ENCODE peak calls at places on chromosomes 5 and 9, in seven cellular contexts. Y, Z, W, E, J, T and G are unnamed samples.

GRCh38 chr9:87671925-87672324 is 54.0 kb upstream of the CTSL start:
- DNase-seq in W (no peak), Y (no peak), J (no peak), E (no peak), T (no peak), Z (no peak), G (no peak)

GRCh38 chr5:98482321-98483111 is 290.9 kb upstream of the RGMB start:
- DNase-seq in W (no peak), Z (no peak), J (no peak), T (no peak), E (no peak), Y (no peak), G (no peak)

GRCh38 chr9:33151007-33151557 is 16.1 kb downstream of the B4GALT1 start:
- DNase-seq in J (no peak), E (peak), Y (no peak), W (peak), Z (peak), T (peak), G (no peak)

GRCh38 chr9:126419475-126419874 is 92.8 kb downstream of the MVB12B start:
- DNase-seq in Y (no peak), T (no peak), W (peak), Z (no peak), E (no peak), J (no peak), G (no peak)

GRCh38 chr9:124784503-124784902 is 7.6 kb downstream of the OLFML2A start:
- DNase-seq in W (no peak), E (no peak), Z (no peak), Y (no peak), J (no peak), T (no peak), G (no peak)

GRCh38 chr9:19085295-19085694 is 17.4 kb downstream of the HAUS6 start:
- DNase-seq in E (no peak), Y (peak), J (no peak), W (no peak), Z (no peak), T (no peak), G (no peak)

GRCh38 chr9:121755581-121755980 is 104.1 kb downstream of the DAB2IP start:
- DNase-seq in Y (no peak), T (no peak), Z (no peak), J (no peak), W (no peak), E (no peak), G (no peak)

GRCh38 chr9:134962065-134962997 is 44.6 kb upstream of the FCN1 start:
- DNase-seq in J (no peak), E (no peak), T (no peak), Z (peak), W (no peak), Y (no peak), G (no peak)

GRCh38 chr9:87502446-87503232 is 5.0 kb downstream of the DAPK1 start:
- DNase-seq in J (no peak), W (no peak), Y (no peak), T (peak), Z (no peak), E (peak), G (no peak)

GRCh38 chr5:2334686-2335085 is 416.8 kb downstream of the IRX2 start:
- DNase-seq in W (no peak), J (no peak), E (no peak), Y (no peak), T (no peak), Z (no peak), G (no peak)

GRCh38 chr5:107885601-107886000 is 214.9 kb upstream of the EFNA5 start:
- DNase-seq in Z (no peak), J (no peak), W (no peak), T (no peak), E (no peak), Y (no peak), G (no peak)

GRCh38 chr9:76817489-76817888 is 53.3 kb downstream of the PCA3 start:
- DNase-seq in Y (peak), J (no peak), E (no peak), T (no peak), Z (no peak), W (no peak), G (peak)

GRCh38 chr9:137461663-137462395 is 2.7 kb upstream of the NSMF start:
- DNase-seq in Z (peak), T (peak), Y (peak), W (peak), J (peak), E (no peak), G (no peak)

GRCh38 chr9:129172816-129173215 is 5.2 kb downstream of the IER5L start:
- DNase-seq in E (no peak), Y (no peak), T (no peak), J (no peak), W (peak), Z (no peak), G (no peak)

GRCh38 chr5:61055434-61056006 is 106.7 kb downstream of the SMIM15 start:
- DNase-seq in W (no peak), E (no peak), Z (no peak), J (no peak), Y (peak), T (no peak), G (no peak)

GRCh38 chr5:108430931-108431608 is 49.2 kb upstream of the FBXL17 start:
- DNase-seq in J (no peak), Y (no peak), Z (no peak), T (no peak), W (no peak), E (no peak), G (no peak)

GRCh38 chr5:74390306-74390637 is 250.3 kb downstream of the ENC1 start:
- DNase-seq in W (no peak), T (no peak), E (no peak), Z (no peak), Y (no peak), J (no peak), G (no peak)

GRCh38 chr5:98314262-98314661 is 459.2 kb upstream of the RGMB start:
- DNase-seq in T (no peak), Z (no peak), J (no peak), Y (no peak), E (no peak), W (no peak), G (no peak)

GRCh38 chr5:179607449-179607931 is 16.0 kb downstream of the HNRNPH1 start:
- DNase-seq in T (no peak), J (peak), Z (peak), E (peak), W (peak), Y (no peak), G (peak)

GRCh38 chr9:92771309-92771708 is 6.7 kb upstream of the BICD2 start:
- DNase-seq in Y (no peak), W (no peak), E (no peak), Z (no peak), T (no peak), J (no peak), G (no peak)

GRCh38 chr5:9653811-9654210 is 23.7 kb upstream of the TAS2R1 start:
- DNase-seq in J (no peak), T (no peak), Z (no peak), Y (no peak), E (peak), W (peak), G (no peak)

GRCh38 chr9:108478431-108478837 is 377.4 kb downstream of the ACTL7B start:
- DNase-seq in E (no peak), J (no peak), W (peak), Y (peak), T (peak), Z (peak), G (peak)

GRCh38 chr9:69671291-69671903 is 774 bp downstream of the APBA1 start:
- DNase-seq in T (peak), E (no peak), Y (no peak), W (peak), J (no peak), Z (no peak), G (peak)

GRCh38 chr9:27679338-27679737 is 106.1 kb upstream of the C9orf72 start:
- DNase-seq in Y (no peak), E (no peak), W (no peak), T (no peak), Z (no peak), J (no peak), G (no peak)

GRCh38 chr5:123875444-123876264 is 363.7 kb downstream of the CSNK1G3 start:
- DNase-seq in J (no peak), Y (no peak), T (peak), W (no peak), E (peak), Z (no peak), G (no peak)

GRCh38 chr9:86730165-86730928 is 217.0 kb downstream of the GAS1 start:
- DNase-seq in W (peak), Y (no peak), J (no peak), Z (no peak), E (no peak), T (no peak), G (no peak)

GRCh38 chr5:16713386-16713928 is 96.7 kb upstream of the RETREG1 start:
- DNase-seq in W (no peak), Z (no peak), E (peak), J (no peak), T (peak), Y (no peak), G (no peak)

GRCh38 chr5:143041461-143041860 is 271.3 kb downstream of the ARHGAP26 start:
- DNase-seq in E (no peak), Y (no peak), W (no peak), J (no peak), Z (no peak), T (no peak), G (no peak)

GRCh38 chr5:117833666-117834065 is 1154.7 kb downstream of the DTWD2 start:
- DNase-seq in E (no peak), J (no peak), W (no peak), Y (no peak), T (no peak), Z (no peak), G (no peak)

GRCh38 chr5:62786099-62786498 is 207.5 kb downstream of the LRRC70 start:
- DNase-seq in T (no peak), Y (no peak), E (no peak), Z (no peak), W (no peak), J (no peak), G (no peak)

GRCh38 chr5:62785588-62785987 is 207.0 kb downstream of the LRRC70 start:
- DNase-seq in Z (no peak), E (no peak), W (no peak), T (no peak), Y (no peak), J (no peak), G (no peak)

GRCh38 chr5:62795912-62796311 is 217.3 kb downstream of the LRRC70 start:
- DNase-seq in Y (no peak), E (no peak), W (no peak), T (no peak), Z (no peak), J (no peak), G (no peak)

GRCh38 chr5:62790348-62790747 is 211.7 kb downstream of the LRRC70 start:
- DNase-seq in Y (no peak), T (no peak), W (no peak), Z (no peak), J (no peak), E (peak), G (no peak)

GRCh38 chr5:62791059-62791458 is 212.4 kb downstream of the LRRC70 start:
- DNase-seq in J (no peak), E (no peak), Y (no peak), W (no peak), T (no peak), Z (no peak), G (no peak)
- TF ChIP-seq CTCF in J (no peak), E (no peak), Y (peak), W (no peak), T (no peak), Z (no peak), G (no peak)

GRCh38 chr5:151068571-151069197 is 12.2 kb downstream of the TNIP1 start:
- DNase-seq in J (no peak), E (no peak), W (peak), Y (no peak), T (peak), Z (no peak), G (no peak)
- TF ChIP-seq POLR2A in J (no peak), E (no peak), W (no peak), Y (no peak), T (no peak), Z (no peak), G (no peak)

GRCh38 chr5:38751103-38751502 is 94.7 kb upstream of the OSMR start:
- DNase-seq in T (no peak), Z (no peak), W (no peak), E (no peak), J (no peak), Y (no peak), G (no peak)
- TF ChIP-seq CTCF in T (no peak), Z (no peak), W (no peak), E (no peak), J (no peak), Y (no peak), G (no peak)

DNA sequence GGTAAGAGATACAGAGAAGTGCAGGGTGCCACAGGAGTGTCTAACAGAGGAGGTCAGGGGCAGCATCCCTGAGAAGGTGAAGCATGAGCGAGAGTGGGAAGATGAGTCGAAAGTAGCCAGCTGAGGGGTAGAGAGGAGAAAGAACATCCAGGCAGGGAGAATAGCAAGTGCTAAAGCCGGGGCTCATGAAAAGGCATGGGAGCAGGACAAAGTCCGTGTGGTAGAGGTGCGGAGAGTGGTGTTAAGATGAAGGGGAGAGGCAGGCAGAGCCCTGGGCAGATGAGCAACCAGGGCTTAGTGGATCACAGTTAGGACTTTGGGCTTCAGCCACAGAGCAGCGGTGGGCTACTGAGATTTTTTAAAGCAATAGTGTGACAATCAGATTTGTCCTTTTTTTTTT is 10.5 kb downstream of the SLC22A5 start:
- DNase-seq in E (no peak), Y (no peak), J (no peak), Z (no peak), T (no peak), W (no peak), G (peak)
- TF ChIP-seq POLR2A in E (no peak), Y (no peak), J (no peak), Z (no peak), T (no peak), W (no peak), G (no peak)

GRCh38 chr5:178590141-178590923 is at the start of gene COL23A1:
- DNase-seq in Y (no peak), W (peak), J (peak), Z (peak), T (peak), E (peak), G (no peak)
- TF ChIP-seq CTCF in Y (peak), W (peak), J (peak), Z (peak), T (peak), E (no peak), G (no peak)

GRCh38 chr5:73130811-73131210 is 10.4 kb downstream of the TMEM171 start:
- DNase-seq in Z (no peak), W (no peak), J (no peak), Y (no peak), E (no peak), T (no peak), G (no peak)
- TF ChIP-seq POLR2A in Z (no peak), W (no peak), J (no peak), Y (no peak), E (no peak), T (no peak), G (no peak)

GRCh38 chr5:154993461-154993860 is 20.1 kb upstream of the KIF4B start:
- DNase-seq in Z (no peak), T (no peak), J (no peak), W (no peak), E (no peak), Y (no peak), G (no peak)

GRCh38 chr5:155001523-155001922 is 12.0 kb upstream of the KIF4B start:
- DNase-seq in E (no peak), T (no peak), Z (no peak), W (no peak), Y (no peak), J (no peak), G (no peak)

GRCh38 chr5:154997746-154998145 is 15.8 kb upstream of the KIF4B start:
- DNase-seq in W (no peak), T (no peak), J (no peak), Z (no peak), E (no peak), Y (no peak), G (no peak)

GRCh38 chr5:154999865-155000264 is 13.7 kb upstream of the KIF4B start:
- DNase-seq in Y (no peak), T (no peak), E (no peak), W (no peak), Z (no peak), J (no peak), G (no peak)

DNA sequence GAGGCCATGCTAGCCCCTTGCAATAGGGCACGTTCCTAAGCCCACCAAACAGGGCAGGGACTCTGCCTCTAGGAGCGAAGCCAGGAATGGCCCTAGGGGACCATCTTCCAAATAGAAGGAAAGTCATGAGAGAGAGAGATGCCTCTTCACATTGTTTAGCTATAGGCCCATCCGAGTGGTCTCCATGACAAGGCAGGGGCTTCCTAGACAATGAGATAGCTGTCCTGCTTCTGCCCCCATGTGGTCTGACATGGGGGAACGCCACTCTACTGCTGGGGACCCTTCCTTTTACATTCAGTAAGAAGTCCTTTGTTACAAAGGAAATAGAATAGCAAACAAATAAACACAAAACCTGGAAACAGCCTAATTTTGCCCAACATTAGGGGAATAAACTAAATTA is 17.9 kb upstream of the KIF4B start:
- DNase-seq in J (no peak), W (no peak), E (no peak), Z (no peak), T (no peak), Y (no peak), G (no peak)
- TF ChIP-seq CTCF in J (no peak), W (no peak), E (no peak), Z (no peak), T (no peak), Y (no peak), G (no peak)

GRCh38 chr5:8457187-8458037 is 588.5 kb downstream of the MTRR start:
- DNase-seq in J (peak), W (peak), Z (peak), T (peak), Y (peak), E (peak), G (peak)
- TF ChIP-seq POLR2A in J (peak), W (peak), Z (peak), T (peak), Y (no peak), E (peak), G (no peak)